ENCODE peak calls at places on chromosome 5, in four cellular contexts. B is NCI-H2107; K is mucosa of descending colon; E is stimulated activated CD4-positive, alpha-beta T cell treated with anti-CD3 and anti-CD28 coated beads, TNF-alpha, amount 100 ng/mL, for 4 hours. M is an unnamed sample.

GRCh38 chr5:158127536-158127935 is 268.6 kb upstream of the CLINT1 start:
- DNase-seq in K (no peak), B (no peak), E (no peak), M (peak; percentile 9)

GRCh38 chr5:69492391-69493234 is at the start of gene OCLN:
- DNase-seq in E (no peak), K (peak; percentile 89), B (peak; percentile 49), M (peak; percentile 90)

GRCh38 chr5:177359451-177359851 is 1.7 kb downstream of the RGS14 start:
- DNase-seq in B (no peak), K (peak; percentile 48), E (no peak), M (no peak)

GRCh38 chr5:153974131-153974812 is 64.4 kb downstream of the FAM114A2 start:
- DNase-seq in B (no peak), E (no peak), K (no peak), M (no peak)

GRCh38 chr5:35003018-35003957 is 44.5 kb downstream of the AGXT2 start:
- DNase-seq in E (peak; percentile 11), B (peak; percentile 30), K (no peak), M (peak; percentile 47)

GRCh38 chr5:17090839-17091238 is 126.6 kb upstream of the BASP1 start:
- DNase-seq in E (no peak), B (no peak), K (no peak), M (no peak)

GRCh38 chr5:60677831-60678664 is 21.9 kb downstream of the DEPDC1B start:
- DNase-seq in K (no peak), B (peak; percentile 2), E (no peak), M (peak; percentile 27)

GRCh38 chr5:61304611-61305369 is 27.3 kb upstream of the ZSWIM6 start:
- DNase-seq in K (peak; percentile 87), E (no peak), B (no peak), M (peak; percentile 77)

GRCh38 chr5:115949096-115949495 is 13.2 kb upstream of the LVRN start:
- DNase-seq in K (no peak), E (no peak), B (no peak), M (no peak)

GRCh38 chr5:97528941-97529340 is 345.9 kb upstream of the RIOK2 start:
- DNase-seq in K (no peak), B (no peak), E (no peak), M (no peak)

GRCh38 chr5:72818866-72819534 is 2.5 kb downstream of the TNPO1 start:
- DNase-seq in B (no peak), E (peak; percentile 21), K (peak; percentile 76), M (peak; percentile 64)

GRCh38 chr5:97844797-97845196 is 661.8 kb upstream of the RIOK2 start:
- DNase-seq in B (no peak), K (no peak), E (no peak), M (no peak)

GRCh38 chr5:74529101-74529500 is 111.4 kb downstream of the ENC1 start:
- DNase-seq in E (no peak), B (no peak), K (no peak), M (no peak)

GRCh38 chr5:14144586-14145355 is 1.6 kb downstream of the TRIO start:
- DNase-seq in E (peak; percentile 10), B (peak; percentile 47), K (peak; percentile 81), M (peak; percentile 62)

GRCh38 chr5:10229306-10230048 is 20.2 kb downstream of the ATPSCKMT start:
- DNase-seq in B (no peak), E (no peak), K (no peak), M (no peak)

GRCh38 chr5:55634204-55634785 is 77.8 kb downstream of the SLC38A9 start:
- DNase-seq in B (no peak), K (no peak), E (no peak), M (no peak)

GRCh38 chr5:154285661-154286408 is 95.3 kb downstream of the GALNT10 start:
- DNase-seq in E (no peak), B (no peak), K (no peak), M (no peak)

GRCh38 chr5:126370796-126371718 is 52.2 kb upstream of the GRAMD2B start:
- DNase-seq in B (no peak), K (peak; percentile 67), E (no peak), M (peak; percentile 53)

GRCh38 chr5:142960309-142960696 is 190.1 kb downstream of the ARHGAP26 start:
- DNase-seq in B (no peak), E (no peak), K (no peak), M (no peak)

GRCh38 chr5:16712178-16712577 is 95.4 kb upstream of the RETREG1 start:
- DNase-seq in E (no peak), K (no peak), B (no peak), M (no peak)

GRCh38 chr5:55986931-55987330 is 7.8 kb downstream of the IL6ST start:
- DNase-seq in B (no peak), E (no peak), K (no peak), M (no peak)

GRCh38 chr5:64680289-64680688 is 10.0 kb upstream of the SHISAL2B start:
- DNase-seq in B (no peak), E (no peak), K (no peak), M (no peak)

GRCh38 chr5:138138949-138139775 is at the start of gene NME5:
- DNase-seq in E (no peak), B (peak; percentile 8), K (peak; percentile 61), M (peak; percentile 77)

GRCh38 chr5:126526493-126526892 is 68.5 kb downstream of the ALDH7A1 start:
- DNase-seq in K (no peak), B (no peak), E (no peak), M (no peak)

GRCh38 chr5:41509399-41510175 is 814 bp downstream of the PLCXD3 start:
- DNase-seq in B (no peak), E (no peak), K (no peak), M (no peak)

GRCh38 chr5:133117166-133117929 is 65.5 kb downstream of the HSPA4 start:
- DNase-seq in K (no peak), E (no peak), B (no peak), M (no peak)

GRCh38 chr5:103255666-103256065 is 2.9 kb upstream of the MACIR start:
- DNase-seq in K (no peak), E (no peak), B (no peak), M (no peak)

GRCh38 chr5:74017112-74017511 is 391.1 kb downstream of the ARHGEF28 start:
- DNase-seq in B (no peak), E (no peak), K (no peak), M (no peak)

GRCh38 chr5:176878906-176879662 is 20.1 kb downstream of the HK3 start:
- DNase-seq in E (no peak), K (no peak), B (no peak), M (no peak)

GRCh38 chr5:160520609-160521391 is 99.1 kb downstream of the PTTG1 start:
- DNase-seq in B (no peak), E (no peak), K (no peak), M (no peak)

GRCh38 chr5:95216136-95216955 is 68.5 kb downstream of the MCTP1 start:
- DNase-seq in E (no peak), B (no peak), K (no peak), M (no peak)